ENCODE peak calls at places on chromosomes 11 and 22, in four cellular contexts. U, A, M and W are unnamed samples. For H3K4me1, the result is how much of the 10 kb centered on the place peaks cover.

GRCh38 chr22:47570851-47571250 is 808.4 kb downstream of the TBC1D22A start:
- DNase-seq in U (no peak), A (no peak), M (no peak), W (no peak)

GRCh38 chr11:42066113-42066512 is 606.7 kb upstream of the LRRC4C start:
- DNase-seq in U (peak), A (no peak), M (no peak), W (no peak)

GRCh38 chr11:68002575-68002942 is 1.3 kb downstream of the UNC93B1 start:
- DNase-seq in U (no peak), A (no peak), M (no peak), W (no peak)

GRCh38 chr11:59755701-59756495 is 722 bp downstream of the STX3 start:
- DNase-seq in U (peak), A (peak), M (peak), W (no peak)

GRCh38 chr11:109424893-109425292 is 2.9 kb downstream of the C11orf87 start:
- DNase-seq in U (no peak), A (no peak), M (no peak), W (no peak)

GRCh38 chr11:67644042-67644441 is 4.5 kb upstream of the TBX10 start:
- DNase-seq in U (no peak), A (no peak), M (no peak), W (no peak)

GRCh38 chr11:57459112-57460016 is 964 bp upstream of the RTN4RL2 start:
- DNase-seq in U (no peak), A (no peak), M (peak), W (no peak)

GRCh38 chr22:50048066-50048765 is 9.9 kb downstream of the TTLL8 start:
- DNase-seq in U (no peak), A (no peak), M (no peak), W (no peak)

GRCh38 chr22:24323233-24323632 is 52.6 kb downstream of the SPECC1L start:
- DNase-seq in U (no peak), A (no peak), M (peak), W (no peak)

GRCh38 chr11:114111369-114112042 is 52.0 kb downstream of the ZBTB16 start:
- DNase-seq in U (no peak), A (no peak), M (no peak), W (no peak)

GRCh38 chr11:128828350-128828749 is 38.7 kb downstream of the KCNJ1 start:
- DNase-seq in U (no peak), A (no peak), M (no peak), W (no peak)

GRCh38 chr11:69008774-69009440 is 4.1 kb downstream of the MRGPRF start:
- DNase-seq in U (peak), A (no peak), M (peak), W (no peak)

GRCh38 chr22:42816339-42816738 is 40.7 kb downstream of the ARFGAP3 start:
- DNase-seq in U (no peak), A (no peak), M (no peak), W (no peak)

GRCh38 chr22:41526802-41527799 is 17.2 kb downstream of the POLR3H start:
- DNase-seq in U (no peak), A (peak), M (peak), W (peak)

GRCh38 chr11:128491195-128491936 is 96.0 kb downstream of the ETS1 start:
- DNase-seq in U (no peak), A (no peak), M (no peak), W (no peak)

GRCh38 chr11:73293356-73293936 is 14.6 kb upstream of the ARHGEF17 start:
- DNase-seq in U (no peak), A (no peak), M (no peak), W (no peak)

DNA sequence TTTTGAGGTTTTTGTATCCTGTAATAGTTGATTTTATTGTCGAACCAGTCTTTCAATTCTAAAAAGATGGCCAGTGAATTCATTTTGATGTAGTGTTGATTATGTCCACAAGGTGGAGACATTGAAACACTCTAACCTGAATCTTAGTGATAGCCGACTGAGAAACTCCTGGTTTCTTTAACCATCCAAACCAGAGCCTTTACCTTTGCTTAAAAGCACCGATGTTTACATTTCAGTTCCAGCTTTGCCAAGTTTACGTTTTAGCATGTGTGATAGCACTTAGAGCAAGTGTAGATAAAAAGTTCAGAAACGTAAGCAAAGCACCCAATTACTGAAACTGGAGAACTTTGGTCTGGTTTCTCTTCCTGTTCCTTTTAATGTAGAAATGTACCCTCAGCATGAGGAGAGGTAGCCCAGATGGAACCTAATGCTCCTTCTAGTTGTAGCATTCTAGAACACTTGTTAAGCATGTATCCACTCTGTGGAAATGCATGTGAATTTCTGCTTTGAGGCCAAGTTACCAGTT is 208.7 kb downstream of the DBX1 start:
- DNase-seq in U (no peak), A (no peak), M (peak), W (peak)
- H3K4me3 ChIP-seq in U (no peak), A (no peak), M (no peak), W (no peak)

GRCh38 chr11:121754603-121755002 is 301.8 kb upstream of the SORL1-AS1 start:
- DNase-seq in U (no peak), A (no peak), M (no peak), W (no peak)
- H3K27ac ChIP-seq in U (no peak), A (no peak), M (peak), W (no peak)

GRCh38 chr11:111942826-111943225 is 5.7 kb downstream of the DIXDC1 start:
- DNase-seq in U (no peak), A (no peak), M (no peak), W (no peak)
- H3K4me1 ChIP-seq in U (under half), A (under half), M (under half), W (under half)

DNA sequence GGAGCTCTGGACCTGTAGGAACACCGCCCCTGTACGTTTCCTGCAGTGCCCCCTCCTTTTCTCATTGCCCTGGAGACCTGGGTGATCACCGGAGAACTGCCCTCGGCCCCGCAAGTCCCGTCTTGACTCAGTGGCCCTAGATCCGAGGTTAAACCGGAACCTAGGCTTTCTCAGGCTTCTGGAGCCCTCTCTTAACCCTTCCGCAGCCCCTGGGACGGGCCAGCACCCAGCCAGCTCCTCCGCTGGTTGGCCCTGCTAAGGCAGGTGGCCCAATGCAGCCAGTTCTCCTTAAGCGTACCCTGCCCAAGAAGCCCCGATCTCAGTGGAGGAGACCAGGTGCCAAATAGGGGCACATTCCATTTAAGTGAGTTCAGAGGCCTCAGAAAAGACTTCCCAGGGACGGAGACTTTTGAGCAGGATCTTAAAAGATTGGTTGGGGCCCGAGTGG is 771 bp downstream of the NLRX1 start:
- DNase-seq in U (no peak), A (peak), M (no peak), W (no peak)
- H3K4me3 ChIP-seq in U (peak), A (peak), M (peak), W (peak)

GRCh38 chr11:74749965-74750296 is 1.3 kb downstream of the RNF169 start:
- DNase-seq in U (no peak), A (no peak), M (no peak), W (no peak)
- H3K27ac ChIP-seq in U (no peak), A (no peak), M (no peak), W (peak)

DNA sequence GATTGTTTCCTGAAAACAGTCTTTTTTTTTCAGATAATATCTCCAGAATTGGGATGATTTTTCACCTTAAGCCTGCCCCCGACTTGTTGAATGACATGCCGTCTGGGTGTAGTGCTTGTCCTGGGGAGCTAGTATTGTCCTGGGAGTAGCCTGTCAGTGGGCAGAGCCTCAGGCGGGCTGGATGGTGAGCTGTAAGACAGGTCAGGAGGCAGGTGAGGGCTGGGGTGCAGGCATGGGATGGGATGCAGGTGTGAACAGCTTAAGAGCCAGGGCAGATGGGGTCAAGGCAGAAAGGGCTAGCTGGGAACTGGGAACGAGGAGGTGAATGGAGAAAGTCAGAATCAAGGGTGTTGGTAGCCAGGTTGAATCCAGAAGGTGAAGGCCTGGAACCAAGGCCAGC is 200.2 kb downstream of the CSNK2A3 start:
- DNase-seq in U (no peak), A (no peak), M (no peak), W (no peak)
- H3K4me1 ChIP-seq in U (under half), A (half or more), M (under half), W (half or more)

GRCh38 chr11:127193916-127194315 is 193.3 kb upstream of the KIRREL3 start:
- DNase-seq in U (no peak), A (no peak), M (no peak), W (no peak)
- H3K4me3 ChIP-seq in U (no peak), A (no peak), M (no peak), W (no peak)